ENCODE peak calls at places on chromosomes 11 and 22, in eight cellular contexts. Y is endothelial cell of umbilical vein, R is HCT116, J is esophagus muscularis mucosa, C is spleen, K is erythroblast, S is stomach, Z is lower leg skin. W is an unnamed sample.

GRCh38 chr11:118911880-118912741 is 13.6 kb downstream of the BCL9L start:
- DNase-seq in Y (peak; percentile 90), R (peak; percentile 96), J (peak; percentile 97), C (peak; percentile 82), K (peak; percentile 82), S (no peak), Z (peak; percentile 87), W (peak; percentile 87)

GRCh38 chr22:36258750-36259619 is 6.1 kb downstream of the APOL1 start:
- DNase-seq in Y (peak; percentile 68), R (no peak), J (no peak), C (no peak), K (peak; percentile 53), S (no peak), Z (no peak), W (no peak)

GRCh38 chr11:358129-358805 is 11.0 kb upstream of the B4GALNT4 start:
- DNase-seq in Y (no peak), R (no peak), J (no peak), C (peak; percentile 61), K (no peak), S (no peak), Z (no peak), W (no peak)

GRCh38 chr11:42870480-42870879 is 441.3 kb upstream of the API5 start:
- DNase-seq in Y (no peak), R (no peak), J (no peak), C (no peak), K (no peak), S (no peak), Z (no peak), W (no peak)

GRCh38 chr11:37411289-37411688 is 813.3 kb upstream of the RAG2 start:
- DNase-seq in Y (no peak), R (no peak), J (no peak), C (no peak), K (no peak), S (no peak), Z (no peak), W (no peak)

GRCh38 chr11:44764583-44764982 is 37.8 kb downstream of the TSPAN18 start:
- DNase-seq in Y (no peak), R (no peak), J (no peak), C (no peak), K (no peak), S (no peak), Z (no peak), W (no peak)

GRCh38 chr11:117417342-117417741 is 89.7 kb downstream of the CEP164 start:
- DNase-seq in Y (no peak), R (no peak), J (no peak), C (peak; percentile 25), K (no peak), S (no peak), Z (no peak), W (no peak)

GRCh38 chr11:63672934-63673539 is 1.9 kb upstream of the ATL3 start:
- DNase-seq in Y (no peak), R (no peak), J (no peak), C (no peak), K (peak; percentile 35), S (no peak), Z (no peak), W (no peak)

GRCh38 chr11:2342981-2343380 is 34.1 kb upstream of the CD81 start:
- DNase-seq in Y (no peak), R (no peak), J (no peak), C (no peak), K (no peak), S (no peak), Z (no peak), W (no peak)

GRCh38 chr11:2300936-2301630 is 635 bp downstream of the C11orf21 start:
- DNase-seq in Y (no peak), R (no peak), J (peak; percentile 90), C (peak; percentile 85), K (peak; percentile 67), S (peak; percentile 23), Z (no peak), W (no peak)

GRCh38 chr11:93072236-93072635 is 102.8 kb downstream of the MTNR1B start:
- DNase-seq in Y (no peak), R (no peak), J (no peak), C (no peak), K (no peak), S (no peak), Z (no peak), W (no peak)

GRCh38 chr22:45202333-45203149 is 38.2 kb downstream of the KIAA0930 start:
- DNase-seq in Y (no peak), R (no peak), J (no peak), C (peak; percentile 61), K (no peak), S (no peak), Z (no peak), W (no peak)

GRCh38 chr11:783581-784015 is 6.3 kb downstream of the CEND1 start:
- DNase-seq in Y (peak; percentile 80), R (peak; percentile 78), J (no peak), C (peak; percentile 80), K (peak; percentile 76), S (peak; percentile 89), Z (no peak), W (peak; percentile 85)

GRCh38 chr11:45535033-45535432 is 130.4 kb downstream of the CHST1 start:
- DNase-seq in Y (no peak), R (no peak), J (no peak), C (no peak), K (no peak), S (no peak), Z (no peak), W (no peak)

GRCh38 chr11:57072640-57073039 is 83.9 kb downstream of the OR5AK2 start:
- DNase-seq in Y (peak; percentile 92), R (peak; percentile 2), J (no peak), C (no peak), K (no peak), S (no peak), Z (peak; percentile 27), W (no peak)

GRCh38 chr11:61028135-61028729 is 56.8 kb downstream of the CD6 start:
- DNase-seq in Y (no peak), R (no peak), J (no peak), C (peak; percentile 86), K (no peak), S (peak; percentile 57), Z (no peak), W (no peak)

GRCh38 chr22:37492428-37493344 is 6.5 kb upstream of the MFNG start:
- DNase-seq in Y (peak; percentile 37), R (no peak), J (no peak), C (no peak), K (peak; percentile 54), S (no peak), Z (no peak), W (no peak)

GRCh38 chr22:27133951-27134664 is 476.7 kb downstream of the MIAT start:
- DNase-seq in Y (peak; percentile 60), R (no peak), J (no peak), C (no peak), K (peak; percentile 83), S (peak; percentile 44), Z (peak; percentile 66), W (no peak)

GRCh38 chr11:35911616-35912165 is 32.2 kb upstream of the LDLRAD3 start:
- DNase-seq in Y (peak; percentile 70), R (no peak), J (peak; percentile 31), C (no peak), K (no peak), S (no peak), Z (no peak), W (no peak)

GRCh38 chr11:129710423-129710822 is 105.2 kb upstream of the TMEM45B start:
- DNase-seq in Y (no peak), R (no peak), J (no peak), C (peak; percentile 41), K (no peak), S (no peak), Z (no peak), W (no peak)

GRCh38 chr11:62555464-62556092 is 9.0 kb upstream of the AHNAK start:
- DNase-seq in Y (no peak), R (no peak), J (no peak), C (no peak), K (peak; percentile 54), S (no peak), Z (no peak), W (no peak)

GRCh38 chr11:131481317-131481716 is 110.9 kb downstream of the NTM start:
- DNase-seq in Y (no peak), R (no peak), J (no peak), C (no peak), K (no peak), S (no peak), Z (no peak), W (no peak)

GRCh38 chr11:43985386-43985752 is 42.9 kb downstream of the C11orf96 start:
- DNase-seq in Y (no peak), R (no peak), J (no peak), C (no peak), K (no peak), S (no peak), Z (no peak), W (no peak)

GRCh38 chr11:83006877-83007330 is 64.8 kb downstream of the RAB30 start:
- DNase-seq in Y (no peak), R (no peak), J (no peak), C (no peak), K (no peak), S (no peak), Z (no peak), W (no peak)

GRCh38 chr22:29216873-29217666 is 11.4 kb downstream of the EMID1 start:
- DNase-seq in Y (no peak), R (no peak), J (no peak), C (peak; percentile 89), K (no peak), S (no peak), Z (no peak), W (no peak)

GRCh38 chr11:12765428-12765827 is 91.2 kb downstream of the TEAD1 start:
- DNase-seq in Y (no peak), R (no peak), J (no peak), C (no peak), K (no peak), S (no peak), Z (no peak), W (peak; percentile 57)

GRCh38 chr11:2175659-2176058 is 4.0 kb upstream of the TH start:
- DNase-seq in Y (no peak), R (no peak), J (no peak), C (no peak), K (no peak), S (no peak), Z (no peak), W (no peak)

GRCh38 chr11:112210890-112211289 is 15.3 kb upstream of the PTS start:
- DNase-seq in Y (no peak), R (no peak), J (no peak), C (no peak), K (no peak), S (no peak), Z (no peak), W (no peak)
- TF ChIP-seq POLR2A in Y (no peak), R (no peak), J (no peak), C (no peak), K (no peak), S (no peak), Z (no peak), W (no peak)

GRCh38 chr11:65419773-65420481 is 2.7 kb upstream of the NEAT1 start:
- DNase-seq in Y (peak; percentile 92), R (peak; percentile 77), J (peak; percentile 99), C (peak; percentile 94), K (peak; percentile 93), S (peak; percentile 95), Z (peak; percentile 97), W (peak; percentile 93)
- TF ChIP-seq POLR2A in Y (peak; percentile 65), R (no peak), J (peak; percentile 34), C (peak; percentile 77), K (peak; percentile 83), S (peak; percentile 81), Z (no peak), W (peak; percentile 3)

GRCh38 chr11:34105079-34105956 is at the start of gene NAT10:
- DNase-seq in Y (peak; percentile 99), R (peak; percentile 98), J (peak; percentile 99), C (peak; percentile 98), K (peak; percentile 99), S (peak; percentile 98), Z (peak; percentile 98), W (peak; percentile 98)
- TF ChIP-seq POLR2A in Y (peak; percentile 99), R (peak; percentile 95), J (peak; percentile 18), C (peak; percentile 70), K (peak; percentile 99), S (peak; percentile 71), Z (no peak), W (no peak)

GRCh38 chr11:77473801-77474508 is at the start of gene PAK1:
- DNase-seq in Y (peak; percentile 49), R (peak; percentile 86), J (peak; percentile 94), C (peak; percentile 94), K (peak; percentile 98), S (peak; percentile 95), Z (peak; percentile 73), W (peak; percentile 73)
- TF ChIP-seq POLR2A in Y (no peak), R (no peak), J (no peak), C (no peak), K (peak; percentile 57), S (no peak), Z (no peak), W (no peak)

W was measured in heart left ventricle.